ENCODE peak calls at places on chromosomes 4 and X, in nine cellular contexts. B is adrenal gland; N is suprapubic skin; Q is fibroblast of lung; Y is cardiac muscle cell; X is uterus; H is endodermal cell; C is CD8-positive, alpha-beta memory T cell; R is SK-N-SH. S is an unnamed sample.

GRCh38 chrX:119455264-119455663 is 13.0 kb upstream of the SLC25A5 start:
- DNase-seq in Q (peak; percentile 25), H (no peak), B (no peak), R (no peak), N (no peak), C (no peak), Y (no peak), X (no peak), S (no peak)

GRCh38 chr4:125681240-125681639 is 366.5 kb downstream of the FAT4 start:
- DNase-seq in N (no peak), R (no peak), H (no peak), Y (no peak), Q (peak; percentile 46), B (no peak), C (no peak), X (no peak), S (no peak)

GRCh38 chr4:74934016-74934821 is 1.3 kb downstream of the PARM1 start:
- DNase-seq in X (peak; percentile 22), C (no peak), B (peak; percentile 21), R (peak; percentile 7), N (no peak), H (peak; percentile 75), Q (peak; percentile 47), Y (peak; percentile 31), S (peak; percentile 51)

GRCh38 chr4:1245481-1246051 is 3.4 kb downstream of the CTBP1 start:
- DNase-seq in H (peak; percentile 34), Q (no peak), X (no peak), N (peak; percentile 59), B (peak; percentile 42), C (peak; percentile 44), R (peak; percentile 27), Y (no peak), S (peak; percentile 89)

GRCh38 chrX:113980953-113981352 is 602.9 kb upstream of the HTR2C start:
- DNase-seq in X (no peak), R (no peak), H (no peak), N (no peak), C (no peak), Y (no peak), B (no peak), Q (no peak), S (no peak)

GRCh38 chr4:107791902-107792301 is 32.8 kb upstream of the SGMS2 start:
- DNase-seq in C (no peak), Q (no peak), X (no peak), B (no peak), H (no peak), Y (no peak), R (no peak), N (no peak), S (no peak)

GRCh38 chr4:74793757-74794340 is 474 bp downstream of the BTC start:
- DNase-seq in C (no peak), N (peak; percentile 60), Y (peak; percentile 48), H (peak; percentile 93), R (peak; percentile 6), X (peak; percentile 25), B (peak; percentile 69), Q (peak; percentile 35), S (peak; percentile 87)

GRCh38 chrX:87578978-87579377 is 61.4 kb downstream of the KLHL4 start:
- DNase-seq in H (no peak), C (no peak), R (no peak), B (no peak), Q (peak; percentile 21), Y (peak; percentile 30), N (no peak), X (no peak), S (no peak)

GRCh38 chr4:6225469-6225868 is 25.1 kb upstream of the JAKMIP1 start:
- DNase-seq in B (no peak), N (no peak), Q (peak; percentile 4), Y (peak; percentile 32), R (no peak), C (no peak), X (no peak), H (peak; percentile 93), S (no peak)

GRCh38 chr4:167622481-167623240 is 388.4 kb upstream of the SPOCK3 start:
- DNase-seq in B (peak; percentile 44), Y (peak; percentile 74), Q (peak; percentile 62), X (no peak), R (peak; percentile 53), C (no peak), N (no peak), H (peak; percentile 88), S (peak; percentile 60)

GRCh38 chr4:151692821-151693504 is 67.8 kb downstream of the GATB start:
- DNase-seq in B (no peak), H (no peak), R (no peak), N (no peak), C (no peak), Y (no peak), Q (no peak), X (no peak), S (no peak)

GRCh38 chr4:8739820-8740665 is 131.6 kb downstream of the HMX1 start:
- DNase-seq in H (peak; percentile 46), B (no peak), R (peak; percentile 24), C (no peak), Q (no peak), N (no peak), X (no peak), Y (no peak), S (no peak)

GRCh38 chrX:4579480-4579879 is 866.0 kb upstream of the PRKX start:
- DNase-seq in R (no peak), Q (no peak), B (no peak), Y (no peak), C (no peak), N (no peak), X (no peak), H (no peak), S (no peak)

GRCh38 chrX:71996826-71997225 is 86.2 kb downstream of the NHSL2 start:
- DNase-seq in B (peak; percentile 26), R (no peak), X (peak; percentile 61), Y (peak; percentile 57), N (no peak), C (no peak), Q (no peak), H (peak; percentile 82), S (peak; percentile 43)

GRCh38 chr4:40328383-40328782 is 6.8 kb upstream of the CHRNA9 start:
- DNase-seq in R (no peak), C (no peak), Q (no peak), X (no peak), B (no peak), Y (no peak), N (no peak), H (no peak), S (no peak)

GRCh38 chr4:15961778-15962510 is 1.0 kb downstream of the FGFBP2 start:
- DNase-seq in Q (no peak), H (no peak), N (no peak), C (peak; percentile 75), X (no peak), Y (no peak), B (no peak), R (no peak), S (no peak)

GRCh38 chrX:70231666-70232065 is 2.8 kb upstream of the AWAT1 start:
- DNase-seq in B (no peak), R (no peak), C (no peak), H (no peak), Y (peak; percentile 70), X (no peak), Q (no peak), N (no peak), S (no peak)

DNA sequence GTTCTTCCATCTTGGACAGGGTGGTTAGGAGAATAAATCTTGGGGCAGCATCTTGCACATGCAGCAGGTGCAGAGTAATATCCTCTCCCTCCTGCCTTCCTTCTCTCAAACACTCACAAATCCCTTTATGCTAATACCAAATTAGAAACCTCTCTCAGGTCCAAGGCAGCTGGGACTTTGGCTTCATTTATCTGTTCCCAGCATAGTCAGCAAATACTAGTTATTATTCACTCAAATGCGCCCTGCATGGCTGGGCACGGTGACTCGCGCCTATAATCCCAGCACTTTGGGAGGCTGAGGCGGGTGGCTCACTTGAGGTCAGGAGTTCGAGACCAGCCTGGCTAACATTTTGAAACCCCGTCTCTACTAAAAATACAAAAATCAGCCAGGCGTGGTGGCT is 156.0 kb upstream of the GALNT7 start:
- DNase-seq in N (no peak), B (no peak), X (no peak), C (no peak), Y (no peak), H (no peak), Q (no peak), R (no peak), S (no peak)
- H3K4me1 ChIP-seq in N (no peaks in the 10 kb centered on the region), B (peaks cover 7% of the 10 kb centered on the region), X (no peaks in the 10 kb centered on the region), C (no peaks in the 10 kb centered on the region), Y (no peaks in the 10 kb centered on the region), H (peaks cover 3% of the 10 kb centered on the region), Q (peaks cover 3% of the 10 kb centered on the region), R (peaks cover 16% of the 10 kb centered on the region), S (no peaks in the 10 kb centered on the region)

GRCh38 chrX:125175991-125176390 is 143.7 kb upstream of the TEX13C start:
- DNase-seq in Q (no peak), Y (no peak), H (no peak), C (no peak), R (no peak), X (no peak), N (no peak), B (no peak), S (no peak)

GRCh38 chrX:125170459-125170858 is 149.2 kb upstream of the TEX13C start:
- DNase-seq in C (no peak), N (no peak), R (no peak), X (no peak), Q (no peak), Y (no peak), B (no peak), H (no peak), S (no peak)

GRCh38 chrX:125172531-125172930 is 147.1 kb upstream of the TEX13C start:
- DNase-seq in R (no peak), Q (no peak), Y (no peak), N (no peak), H (no peak), X (no peak), C (no peak), B (no peak), S (no peak)
- H3K27ac ChIP-seq in R (no peak overlapping the region), Q (no peak overlapping the region), Y (no peak overlapping the region), N (no peak overlapping the region), H (no peak overlapping the region), X (no peak overlapping the region), C (no peak overlapping the region), B (no peak overlapping the region), S (no peak overlapping the region)

GRCh38 chrX:154717824-154718223 is 33.1 kb downstream of the GAB3 start:
- DNase-seq in X (no peak), H (no peak), Y (peak; percentile 72), N (no peak), R (peak; percentile 7), Q (peak; percentile 74), C (peak; percentile 55), B (no peak), S (peak; percentile 14)
- H3K4me1 ChIP-seq in X (no peaks in the 10 kb centered on the region), H (no peaks in the 10 kb centered on the region), Y (no peaks in the 10 kb centered on the region), N (no peaks in the 10 kb centered on the region), R (no peaks in the 10 kb centered on the region), Q (no peaks in the 10 kb centered on the region), C (peaks cover 48% of the 10 kb centered on the region), B (no peaks in the 10 kb centered on the region), S (no peaks in the 10 kb centered on the region)

GRCh38 chr4:77819409-77819835 is 254 bp upstream of the CNOT6L start:
- DNase-seq in Y (peak; percentile 27), N (peak; percentile 69), B (no peak), C (no peak), Q (no peak), R (peak; percentile 73), H (no peak), X (no peak), S (no peak)
- H3K27ac ChIP-seq in Y (peak overlapping the region; percentile 90), N (peak overlapping the region; percentile 100), B (peak overlapping the region; percentile 97), C (peak overlapping the region; percentile 97), Q (peak overlapping the region; percentile 87), R (peak overlapping the region; percentile 77), H (no peak overlapping the region), X (peak overlapping the region; percentile 99), S (peak overlapping the region; percentile 96)

S was measured in body of pancreas.